ENCODE peak calls at places on chromosomes 11 and 22, in six cellular contexts. One of them, this sample, is unnamed.

GRCh38 chr11:113615773-113616172 is 90.3 kb downstream of the TMPRSS5 start:
- DNase-seq in GM19239: no peak
- DNase-seq in activated CD8-positive, alpha-beta memory T cell treated with anti-CD3 and anti-CD28 coated beads, Interleukin-2, amount 50 U/mL, for 4 hours: no peak
- DNase-seq in AG04450: no peak
- DNase-seq in BJ: no peak
- DNase-seq in ELF-1: no peak
- DNase-seq in this sample: no peak

GRCh38 chr11:7949934-7950333 is 8.4 kb upstream of the OR10A3 start:
- DNase-seq in GM19239: no peak
- DNase-seq in activated CD8-positive, alpha-beta memory T cell treated with anti-CD3 and anti-CD28 coated beads, Interleukin-2, amount 50 U/mL, for 4 hours: no peak
- DNase-seq in AG04450: no peak
- DNase-seq in BJ: no peak
- DNase-seq in ELF-1: no peak
- DNase-seq in this sample: no peak

GRCh38 chr11:46333129-46333947 is 13.9 kb upstream of the DGKZ start:
- DNase-seq in GM19239: no peak
- DNase-seq in activated CD8-positive, alpha-beta memory T cell treated with anti-CD3 and anti-CD28 coated beads, Interleukin-2, amount 50 U/mL, for 4 hours: no peak
- DNase-seq in AG04450: no peak
- DNase-seq in BJ: no peak
- DNase-seq in ELF-1: peak
- DNase-seq in this sample: peak

GRCh38 chr22:37253164-37253660 is 9.1 kb upstream of the RAC2 start:
- DNase-seq in GM19239: no peak
- DNase-seq in activated CD8-positive, alpha-beta memory T cell treated with anti-CD3 and anti-CD28 coated beads, Interleukin-2, amount 50 U/mL, for 4 hours: no peak
- DNase-seq in AG04450: no peak
- DNase-seq in BJ: no peak
- DNase-seq in ELF-1: no peak
- DNase-seq in this sample: peak

GRCh38 chr11:61148016-61148640 is 13.1 kb downstream of the VPS37C start:
- DNase-seq in GM19239: no peak
- DNase-seq in activated CD8-positive, alpha-beta memory T cell treated with anti-CD3 and anti-CD28 coated beads, Interleukin-2, amount 50 U/mL, for 4 hours: no peak
- DNase-seq in AG04450: no peak
- DNase-seq in BJ: no peak
- DNase-seq in ELF-1: no peak
- DNase-seq in this sample: no peak

GRCh38 chr11:117934526-117935307 is 5.5 kb upstream of the TMPRSS13 start:
- DNase-seq in GM19239: no peak
- DNase-seq in activated CD8-positive, alpha-beta memory T cell treated with anti-CD3 and anti-CD28 coated beads, Interleukin-2, amount 50 U/mL, for 4 hours: peak
- DNase-seq in AG04450: no peak
- DNase-seq in BJ: no peak
- DNase-seq in ELF-1: no peak
- DNase-seq in this sample: no peak

GRCh38 chr11:110712643-110713468 is 619 bp upstream of the ARHGAP20 start:
- DNase-seq in GM19239: no peak
- DNase-seq in activated CD8-positive, alpha-beta memory T cell treated with anti-CD3 and anti-CD28 coated beads, Interleukin-2, amount 50 U/mL, for 4 hours: peak
- DNase-seq in AG04450: no peak
- DNase-seq in BJ: no peak
- DNase-seq in ELF-1: peak
- DNase-seq in this sample: peak

GRCh38 chr22:36385491-36386350 is 2.0 kb downstream of the MYH9 start:
- DNase-seq in GM19239: no peak
- DNase-seq in activated CD8-positive, alpha-beta memory T cell treated with anti-CD3 and anti-CD28 coated beads, Interleukin-2, amount 50 U/mL, for 4 hours: peak
- DNase-seq in AG04450: no peak
- DNase-seq in BJ: no peak
- DNase-seq in ELF-1: peak
- DNase-seq in this sample: no peak

GRCh38 chr11:76615950-76616349 is 54.6 kb downstream of the LRRC32 start:
- DNase-seq in GM19239: no peak
- DNase-seq in activated CD8-positive, alpha-beta memory T cell treated with anti-CD3 and anti-CD28 coated beads, Interleukin-2, amount 50 U/mL, for 4 hours: no peak
- DNase-seq in AG04450: no peak
- DNase-seq in BJ: no peak
- DNase-seq in ELF-1: no peak
- DNase-seq in this sample: no peak

GRCh38 chr22:32877196-32877595 is 75.7 kb downstream of the TIMP3 start:
- DNase-seq in GM19239: no peak
- DNase-seq in activated CD8-positive, alpha-beta memory T cell treated with anti-CD3 and anti-CD28 coated beads, Interleukin-2, amount 50 U/mL, for 4 hours: no peak
- DNase-seq in AG04450: no peak
- DNase-seq in BJ: no peak
- DNase-seq in ELF-1: no peak
- DNase-seq in this sample: no peak

GRCh38 chr11:117875397-117876048 is 935 bp downstream of the FXYD6 start:
- DNase-seq in GM19239: no peak
- DNase-seq in activated CD8-positive, alpha-beta memory T cell treated with anti-CD3 and anti-CD28 coated beads, Interleukin-2, amount 50 U/mL, for 4 hours: peak
- DNase-seq in AG04450: no peak
- DNase-seq in BJ: no peak
- DNase-seq in ELF-1: no peak
- DNase-seq in this sample: peak

GRCh38 chr11:34810107-34810562 is 106.0 kb downstream of the APIP start:
- DNase-seq in GM19239: no peak
- DNase-seq in activated CD8-positive, alpha-beta memory T cell treated with anti-CD3 and anti-CD28 coated beads, Interleukin-2, amount 50 U/mL, for 4 hours: no peak
- DNase-seq in AG04450: no peak
- DNase-seq in BJ: no peak
- DNase-seq in ELF-1: no peak
- DNase-seq in this sample: no peak

GRCh38 chr11:35588627-35589026 is 29.6 kb upstream of the FJX1 start:
- DNase-seq in GM19239: no peak
- DNase-seq in activated CD8-positive, alpha-beta memory T cell treated with anti-CD3 and anti-CD28 coated beads, Interleukin-2, amount 50 U/mL, for 4 hours: no peak
- DNase-seq in AG04450: no peak
- DNase-seq in BJ: peak
- DNase-seq in ELF-1: no peak
- DNase-seq in this sample: no peak

GRCh38 chr11:70111269-70112016 is 33.3 kb downstream of the ANO1 start:
- DNase-seq in GM19239: no peak
- DNase-seq in activated CD8-positive, alpha-beta memory T cell treated with anti-CD3 and anti-CD28 coated beads, Interleukin-2, amount 50 U/mL, for 4 hours: no peak
- DNase-seq in AG04450: peak
- DNase-seq in BJ: no peak
- DNase-seq in ELF-1: peak
- DNase-seq in this sample: peak

GRCh38 chr11:96221244-96222070 is 121.5 kb downstream of the MAML2 start:
- DNase-seq in GM19239: no peak
- DNase-seq in activated CD8-positive, alpha-beta memory T cell treated with anti-CD3 and anti-CD28 coated beads, Interleukin-2, amount 50 U/mL, for 4 hours: no peak
- DNase-seq in AG04450: no peak
- DNase-seq in BJ: no peak
- DNase-seq in ELF-1: no peak
- DNase-seq in this sample: no peak

GRCh38 chr11:102957953-102958352 is 2.4 kb upstream of the MMP13 start:
- DNase-seq in GM19239: no peak
- DNase-seq in activated CD8-positive, alpha-beta memory T cell treated with anti-CD3 and anti-CD28 coated beads, Interleukin-2, amount 50 U/mL, for 4 hours: no peak
- DNase-seq in AG04450: no peak
- DNase-seq in BJ: no peak
- DNase-seq in ELF-1: no peak
- DNase-seq in this sample: no peak

GRCh38 chr22:21907638-21908522 is 40.4 kb upstream of the MAPK1 start:
- DNase-seq in GM19239: no peak
- DNase-seq in activated CD8-positive, alpha-beta memory T cell treated with anti-CD3 and anti-CD28 coated beads, Interleukin-2, amount 50 U/mL, for 4 hours: no peak
- DNase-seq in AG04450: no peak
- DNase-seq in BJ: no peak
- DNase-seq in ELF-1: no peak
- DNase-seq in this sample: no peak

GRCh38 chr11:2674681-2675131 is 25.1 kb downstream of the KCNQ1OT1 start:
- DNase-seq in GM19239: no peak
- DNase-seq in activated CD8-positive, alpha-beta memory T cell treated with anti-CD3 and anti-CD28 coated beads, Interleukin-2, amount 50 U/mL, for 4 hours: no peak
- DNase-seq in AG04450: no peak
- DNase-seq in BJ: no peak
- DNase-seq in ELF-1: no peak
- DNase-seq in this sample: no peak

GRCh38 chr11:37503411-37504065 is 905.5 kb upstream of the RAG2 start:
- DNase-seq in GM19239: no peak
- DNase-seq in activated CD8-positive, alpha-beta memory T cell treated with anti-CD3 and anti-CD28 coated beads, Interleukin-2, amount 50 U/mL, for 4 hours: no peak
- DNase-seq in AG04450: no peak
- DNase-seq in BJ: no peak
- DNase-seq in ELF-1: no peak
- DNase-seq in this sample: no peak

GRCh38 chr11:76044750-76045320 is 161.5 kb downstream of the WNT11 start:
- DNase-seq in GM19239: no peak
- DNase-seq in activated CD8-positive, alpha-beta memory T cell treated with anti-CD3 and anti-CD28 coated beads, Interleukin-2, amount 50 U/mL, for 4 hours: no peak
- DNase-seq in AG04450: no peak
- DNase-seq in BJ: no peak
- DNase-seq in ELF-1: no peak
- DNase-seq in this sample: no peak

GRCh38 chr11:128450882-128451647 is 136.3 kb downstream of the ETS1 start:
- DNase-seq in GM19239: no peak
- DNase-seq in activated CD8-positive, alpha-beta memory T cell treated with anti-CD3 and anti-CD28 coated beads, Interleukin-2, amount 50 U/mL, for 4 hours: no peak
- DNase-seq in AG04450: no peak
- DNase-seq in BJ: no peak
- DNase-seq in ELF-1: no peak
- DNase-seq in this sample: no peak

GRCh38 chr11:130858215-130858614 is 58.1 kb downstream of the SNX19 start:
- DNase-seq in GM19239: no peak
- DNase-seq in activated CD8-positive, alpha-beta memory T cell treated with anti-CD3 and anti-CD28 coated beads, Interleukin-2, amount 50 U/mL, for 4 hours: no peak
- DNase-seq in AG04450: no peak
- DNase-seq in BJ: no peak
- DNase-seq in ELF-1: no peak
- DNase-seq in this sample: peak